ENCODE peak calls at places on chromosomes 5 and 9, in five cellular contexts. J, U, O, R and E are unnamed samples.
A peak's percentile ranks its signal among the peaks of the same experiment; 100 is the strongest.

GRCh38 chr9:132662152-132662945 is 7.4 kb downstream of the DDX31 start:
- DNase-seq in J (no peak), U (no peak), O (no peak), R (no peak), E (no peak)

GRCh38 chr9:120891255-120891954 is 14.4 kb upstream of the PHF19 start:
- DNase-seq in J (no peak), U (no peak), O (peak; percentile 50), R (no peak), E (no peak)

GRCh38 chr9:36862206-36863145 is 171.6 kb downstream of the PAX5 start:
- DNase-seq in J (no peak), U (peak; percentile 55), O (no peak), R (no peak), E (peak; percentile 42)

GRCh38 chr9:123336455-123336854 is 19.5 kb upstream of the CRB2 start:
- DNase-seq in J (no peak), U (no peak), O (no peak), R (no peak), E (no peak)

GRCh38 chr5:170132642-170133448 is 27.1 kb downstream of the FOXI1 start:
- DNase-seq in J (no peak), U (no peak), O (no peak), R (no peak), E (peak; percentile 39)

GRCh38 chr9:74696520-74696919 is 191.2 kb downstream of the TRPM6 start:
- DNase-seq in J (no peak), U (no peak), O (no peak), R (no peak), E (no peak)

GRCh38 chr5:84361572-84361971 is 23.1 kb downstream of the EDIL3 start:
- DNase-seq in J (no peak), U (no peak), O (no peak), R (no peak), E (no peak)

GRCh38 chr9:846852-847251 is 5.4 kb downstream of the DMRT1 start:
- DNase-seq in J (no peak), U (no peak), O (no peak), R (no peak), E (no peak)

GRCh38 chr5:140502834-140503233 is 44.6 kb upstream of the EIF4EBP3 start:
- DNase-seq in J (no peak), U (no peak), O (no peak), R (no peak), E (no peak)

GRCh38 chr5:133400831-133401351 is 211.4 kb downstream of the FSTL4 start:
- DNase-seq in J (no peak), U (no peak), O (no peak), R (no peak), E (no peak)

GRCh38 chr9:105305834-105306233 is 61.4 kb downstream of the SLC44A1 start:
- DNase-seq in J (no peak), U (no peak), O (no peak), R (no peak), E (no peak)

GRCh38 chr5:155735388-155735787 is 591.6 kb upstream of the SGCD start:
- DNase-seq in J (peak; percentile 59), U (no peak), O (no peak), R (no peak), E (no peak)

GRCh38 chr5:93078082-93079038 is 502.7 kb downstream of the NR2F1-AS1 start:
- DNase-seq in J (peak; percentile 79), U (peak; percentile 38), O (no peak), R (no peak), E (peak; percentile 98)

GRCh38 chr9:87445646-87446045 is 52.0 kb upstream of the DAPK1 start:
- DNase-seq in J (peak; percentile 9), U (peak; percentile 25), O (no peak), R (no peak), E (peak; percentile 37)

GRCh38 chr9:125635888-125636287 is 71.1 kb downstream of the MAPKAP1 start:
- DNase-seq in J (no peak), U (no peak), O (no peak), R (no peak), E (no peak)

GRCh38 chr9:34124923-34125322 is 1.6 kb downstream of the DCAF12 start:
- DNase-seq in J (no peak), U (no peak), O (no peak), R (no peak), E (no peak)

GRCh38 chr5:173752636-173753035 is 135.5 kb upstream of the CPEB4 start:
- DNase-seq in J (no peak), U (no peak), O (no peak), R (no peak), E (no peak)

GRCh38 chr9:19922476-19923118 is 133.8 kb upstream of the SLC24A2 start:
- DNase-seq in J (peak; percentile 29), U (peak; percentile 51), O (no peak), R (no peak), E (peak; percentile 72)

GRCh38 chr9:77215874-77216273 is 38.5 kb downstream of the VPS13A start:
- DNase-seq in J (no peak), U (no peak), O (no peak), R (no peak), E (no peak)

GRCh38 chr9:104506565-104506964 is 2.5 kb downstream of the OR13F1 start:
- DNase-seq in J (no peak), U (no peak), O (no peak), R (no peak), E (no peak)

GRCh38 chr5:115770466-115770865 is 46.0 kb downstream of the CDO1 start:
- DNase-seq in J (no peak), U (no peak), O (no peak), R (no peak), E (no peak)